ENCODE peak calls at places on chromosomes 13 and 19, in ten cellular contexts. A is activated gamma-delta T cell; N is anterior cingulate cortex; S is activated naive CD4-positive, alpha-beta T cell; R is activated B cell treated with CpG ODN at 0.5 μM for 24 hours; C is AG08396; K is GOT3; G is endodermal cell; I is AG20443; F is right atrium auricular region. M is an unnamed sample.

GRCh38 chr13:45047394-45048328 is 58.3 kb downstream of the GPALPP1 start:
- DNase-seq in A (no peak), N (peak), S (peak), R (peak), C (peak), K (peak), G (peak), I (peak), F (peak), M (peak)

GRCh38 chr19:33460221-33460908 is 61.2 kb downstream of the PEPD start:
- DNase-seq in A (no peak), N (no peak), S (no peak), R (no peak), C (no peak), K (no peak), G (peak), I (no peak), F (no peak), M (no peak)

GRCh38 chr19:13987101-13987890 is 18.8 kb downstream of the RFX1 start:
- DNase-seq in A (no peak), N (no peak), S (no peak), R (no peak), C (no peak), K (no peak), G (peak), I (no peak), F (no peak), M (no peak)

GRCh38 chr19:6476155-6476895 is 5.3 kb downstream of the DENND1C start:
- DNase-seq in A (no peak), N (peak), S (peak), R (peak), C (peak), K (no peak), G (peak), I (peak), F (no peak), M (peak)

GRCh38 chr13:112445411-112446271 is 69.5 kb downstream of the SPACA7 start:
- DNase-seq in A (no peak), N (no peak), S (no peak), R (no peak), C (peak), K (no peak), G (peak), I (no peak), F (peak), M (no peak)

GRCh38 chr19:2613507-2614295 is 88.8 kb downstream of the GNG7 start:
- DNase-seq in A (no peak), N (no peak), S (peak), R (peak), C (peak), K (no peak), G (peak), I (peak), F (no peak), M (no peak)

GRCh38 chr19:15452111-15453047 is 2.6 kb upstream of the WIZ start:
- DNase-seq in A (no peak), N (peak), S (no peak), R (no peak), C (peak), K (peak), G (peak), I (peak), F (peak), M (peak)

GRCh38 chr19:19606021-19606420 is 12.5 kb downstream of the PBX4 start:
- DNase-seq in A (no peak), N (no peak), S (no peak), R (no peak), C (no peak), K (no peak), G (no peak), I (no peak), F (no peak), M (no peak)

GRCh38 chr13:50357586-50358118 is 342.4 kb downstream of the KCNRG start:
- DNase-seq in A (no peak), N (no peak), S (no peak), R (no peak), C (peak), K (no peak), G (no peak), I (peak), F (no peak), M (no peak)

GRCh38 chr19:48842744-48843162 is 6.5 kb upstream of the HSD17B14 start:
- DNase-seq in A (no peak), N (peak), S (no peak), R (peak), C (peak), K (no peak), G (peak), I (peak), F (no peak), M (peak)

GRCh38 chr19:8611391-8611883 is 922 bp upstream of the ADAMTS10 start:
- DNase-seq in A (no peak), N (no peak), S (no peak), R (no peak), C (no peak), K (no peak), G (peak), I (no peak), F (no peak), M (no peak)

GRCh38 chr13:112444416-112445399 is 68.6 kb downstream of the SPACA7 start:
- DNase-seq in A (no peak), N (no peak), S (no peak), R (no peak), C (no peak), K (no peak), G (peak), I (no peak), F (peak), M (no peak)

GRCh38 chr19:5547881-5548280 is 19.9 kb downstream of the TINCR start:
- DNase-seq in A (no peak), N (no peak), S (no peak), R (no peak), C (peak), K (no peak), G (peak), I (peak), F (no peak), M (no peak)

GRCh38 chr19:1449467-1450442 is at the start of gene APC2:
- DNase-seq in A (no peak), N (peak), S (no peak), R (no peak), C (peak), K (no peak), G (peak), I (peak), F (no peak), M (peak)

GRCh38 chr13:27289016-27289665 is 18.5 kb downstream of the RASL11A start:
- DNase-seq in A (no peak), N (no peak), S (no peak), R (no peak), C (no peak), K (no peak), G (no peak), I (no peak), F (no peak), M (no peak)

GRCh38 chr13:25237083-25237482 is 50.2 kb downstream of the MTMR6 start:
- DNase-seq in A (no peak), N (no peak), S (no peak), R (no peak), C (no peak), K (no peak), G (no peak), I (no peak), F (no peak), M (no peak)

GRCh38 chr19:7676854-7677253 is at the start of gene MCEMP1:
- DNase-seq in A (no peak), N (no peak), S (no peak), R (no peak), C (no peak), K (no peak), G (no peak), I (no peak), F (no peak), M (no peak)

GRCh38 chr13:64767054-64767453 is 2463.1 kb downstream of the PCDH9 start:
- DNase-seq in A (no peak), N (no peak), S (no peak), R (no peak), C (no peak), K (no peak), G (no peak), I (no peak), F (no peak), M (no peak)

GRCh38 chr19:42092350-42092749 is 16.4 kb downstream of the ZNF574 start:
- DNase-seq in A (no peak), N (no peak), S (no peak), R (no peak), C (no peak), K (no peak), G (peak), I (no peak), F (no peak), M (no peak)

GRCh38 chr13:34425307-34425949 is 516.6 kb upstream of the NBEA start:
- DNase-seq in A (no peak), N (no peak), S (no peak), R (no peak), C (no peak), K (no peak), G (peak), I (no peak), F (no peak), M (no peak)

GRCh38 chr19:45597425-45598111 is 4.4 kb downstream of the GPR4 start:
- DNase-seq in A (no peak), N (no peak), S (no peak), R (no peak), C (no peak), K (no peak), G (peak), I (no peak), F (no peak), M (no peak)

GRCh38 chr19:51702754-51703654 is 9.9 kb downstream of the SPACA6 start:
- DNase-seq in A (no peak), N (peak), S (no peak), R (no peak), C (no peak), K (no peak), G (peak), I (no peak), F (no peak), M (no peak)

GRCh38 chr19:33395561-33396550 is 22.3 kb downstream of the CEBPG start:
- DNase-seq in A (no peak), N (no peak), S (no peak), R (no peak), C (peak), K (no peak), G (no peak), I (peak), F (no peak), M (no peak)

GRCh38 chr13:45179428-45179827 is 21.4 kb downstream of the KCTD4 start:
- DNase-seq in A (no peak), N (no peak), S (no peak), R (no peak), C (no peak), K (no peak), G (no peak), I (no peak), F (no peak), M (no peak)

GRCh38 chr19:40279761-40280607 is 5.2 kb downstream of the AKT2 start:
- DNase-seq in A (no peak), N (no peak), S (no peak), R (peak), C (no peak), K (no peak), G (no peak), I (no peak), F (no peak), M (no peak)

GRCh38 chr13:42794572-42795275 is 13.3 kb downstream of the FAM216B start:
- DNase-seq in A (no peak), N (no peak), S (no peak), R (no peak), C (no peak), K (no peak), G (no peak), I (no peak), F (no peak), M (no peak)

GRCh38 chr19:19540707-19541515 is 2.8 kb downstream of the CILP2 start:
- DNase-seq in A (peak), N (peak), S (peak), R (peak), C (peak), K (no peak), G (peak), I (peak), F (no peak), M (no peak)

GRCh38 chr19:37977992-37978391 is 71.0 kb downstream of the SIPA1L3 start:
- DNase-seq in A (no peak), N (no peak), S (no peak), R (no peak), C (no peak), K (no peak), G (no peak), I (peak), F (no peak), M (peak)

GRCh38 chr13:80778302-80778701 is 437.4 kb upstream of the SPRY2 start:
- DNase-seq in A (no peak), N (no peak), S (no peak), R (no peak), C (no peak), K (no peak), G (no peak), I (no peak), F (no peak), M (no peak)

GRCh38 chr19:17348700-17349099 is 11.3 kb downstream of the GTPBP3 start:
- DNase-seq in A (no peak), N (no peak), S (no peak), R (no peak), C (no peak), K (peak), G (peak), I (peak), F (peak), M (peak)

GRCh38 chr13:45851171-45851889 is at the start of gene SIAH3:
- DNase-seq in A (no peak), N (peak), S (no peak), R (no peak), C (no peak), K (no peak), G (peak), I (peak), F (no peak), M (peak)

GRCh38 chr13:50353651-50354415 is 338.6 kb downstream of the KCNRG start:
- DNase-seq in A (no peak), N (no peak), S (no peak), R (no peak), C (no peak), K (no peak), G (no peak), I (peak), F (no peak), M (no peak)

GRCh38 chr13:77925616-77926015 is 7.0 kb upstream of the EDNRB start:
- DNase-seq in A (no peak), N (no peak), S (no peak), R (no peak), C (no peak), K (no peak), G (no peak), I (no peak), F (no peak), M (no peak)

GRCh38 chr19:51079486-51080110 is 3.1 kb downstream of the KLK14 start:
- DNase-seq in A (no peak), N (peak), S (no peak), R (no peak), C (no peak), K (no peak), G (no peak), I (no peak), F (no peak), M (no peak)

M was measured in NCI-H2227 treated with DMSO at 0.1 percent for 48 hours.